ENCODE peak calls at places on chromosomes 16 and 17, in four cellular contexts. One of them, this sample, is unnamed.
A peak's percentile ranks its signal among the peaks of the same experiment; 100 is the strongest.

GRCh38 chr16:533391-534088 is 6.0 kb downstream of the CAPN15 start:
- DNase-seq in SJSA1: no peak
- DNase-seq in T-helper 2 cell: no peak
- DNase-seq in stimulated activated CD4-positive, alpha-beta T cell treated with anti-CD3 and anti-CD28 coated beads, Interleukin-15, amount 100 ng/mL, for 1 hour: no peak
- DNase-seq in this sample: no peak

GRCh38 chr16:77558786-77559185 is 124.0 kb upstream of the ADAMTS18 start:
- DNase-seq in SJSA1: no peak
- DNase-seq in T-helper 2 cell: no peak
- DNase-seq in stimulated activated CD4-positive, alpha-beta T cell treated with anti-CD3 and anti-CD28 coated beads, Interleukin-15, amount 100 ng/mL, for 1 hour: no peak
- DNase-seq in this sample: no peak

GRCh38 chr16:30670072-30670824 is 12.0 kb downstream of the FBRS start:
- DNase-seq in SJSA1: no peak
- DNase-seq in T-helper 2 cell: no peak
- DNase-seq in stimulated activated CD4-positive, alpha-beta T cell treated with anti-CD3 and anti-CD28 coated beads, Interleukin-15, amount 100 ng/mL, for 1 hour: no peak
- DNase-seq in this sample: no peak

GRCh38 chr17:40176409-40177110 is 710 bp upstream of the RAPGEFL1 start:
- DNase-seq in SJSA1: no peak
- DNase-seq in T-helper 2 cell: no peak
- DNase-seq in stimulated activated CD4-positive, alpha-beta T cell treated with anti-CD3 and anti-CD28 coated beads, Interleukin-15, amount 100 ng/mL, for 1 hour: no peak
- DNase-seq in this sample: no peak

GRCh38 chr17:74601944-74602572 is 10.0 kb upstream of the CD300LD start:
- DNase-seq in SJSA1: peak; percentile 21
- DNase-seq in T-helper 2 cell: peak; percentile 16
- DNase-seq in stimulated activated CD4-positive, alpha-beta T cell treated with anti-CD3 and anti-CD28 coated beads, Interleukin-15, amount 100 ng/mL, for 1 hour: no peak
- DNase-seq in this sample: peak; percentile 64

GRCh38 chr17:45312477-45313418 is 4.1 kb downstream of the MAP3K14 start:
- DNase-seq in SJSA1: no peak
- DNase-seq in T-helper 2 cell: peak; percentile 49
- DNase-seq in stimulated activated CD4-positive, alpha-beta T cell treated with anti-CD3 and anti-CD28 coated beads, Interleukin-15, amount 100 ng/mL, for 1 hour: no peak
- DNase-seq in this sample: no peak

GRCh38 chr16:50438041-50438437 is 69.3 kb upstream of the BRD7 start:
- DNase-seq in SJSA1: no peak
- DNase-seq in T-helper 2 cell: no peak
- DNase-seq in stimulated activated CD4-positive, alpha-beta T cell treated with anti-CD3 and anti-CD28 coated beads, Interleukin-15, amount 100 ng/mL, for 1 hour: no peak
- DNase-seq in this sample: no peak

GRCh38 chr17:77606146-77606864 is 352.2 kb upstream of the TNRC6C start:
- DNase-seq in SJSA1: no peak
- DNase-seq in T-helper 2 cell: no peak
- DNase-seq in stimulated activated CD4-positive, alpha-beta T cell treated with anti-CD3 and anti-CD28 coated beads, Interleukin-15, amount 100 ng/mL, for 1 hour: no peak
- DNase-seq in this sample: no peak

GRCh38 chr16:85137323-85138072 is 25.2 kb upstream of the CIBAR2 start:
- DNase-seq in SJSA1: peak; percentile 58
- DNase-seq in T-helper 2 cell: no peak
- DNase-seq in stimulated activated CD4-positive, alpha-beta T cell treated with anti-CD3 and anti-CD28 coated beads, Interleukin-15, amount 100 ng/mL, for 1 hour: no peak
- DNase-seq in this sample: peak; percentile 96

GRCh38 chr17:39064374-39064773 is 87.1 kb downstream of the PLXDC1 start:
- DNase-seq in SJSA1: no peak
- DNase-seq in T-helper 2 cell: no peak
- DNase-seq in stimulated activated CD4-positive, alpha-beta T cell treated with anti-CD3 and anti-CD28 coated beads, Interleukin-15, amount 100 ng/mL, for 1 hour: no peak
- DNase-seq in this sample: peak; percentile 89

GRCh38 chr16:57383276-57384247 is 11.3 kb downstream of the CX3CL1 start:
- DNase-seq in SJSA1: peak; percentile 48
- DNase-seq in T-helper 2 cell: no peak
- DNase-seq in stimulated activated CD4-positive, alpha-beta T cell treated with anti-CD3 and anti-CD28 coated beads, Interleukin-15, amount 100 ng/mL, for 1 hour: no peak
- DNase-seq in this sample: peak; percentile 84

GRCh38 chr16:84271866-84272265 is 22.8 kb upstream of the WFDC1 start:
- DNase-seq in SJSA1: no peak
- DNase-seq in T-helper 2 cell: no peak
- DNase-seq in stimulated activated CD4-positive, alpha-beta T cell treated with anti-CD3 and anti-CD28 coated beads, Interleukin-15, amount 100 ng/mL, for 1 hour: no peak
- DNase-seq in this sample: no peak

GRCh38 chr17:12118617-12119016 is 97.9 kb downstream of the MAP2K4 start:
- DNase-seq in SJSA1: no peak
- DNase-seq in T-helper 2 cell: no peak
- DNase-seq in stimulated activated CD4-positive, alpha-beta T cell treated with anti-CD3 and anti-CD28 coated beads, Interleukin-15, amount 100 ng/mL, for 1 hour: no peak
- DNase-seq in this sample: no peak

GRCh38 chr16:1723450-1724147 is 17.6 kb downstream of the MAPK8IP3 start:
- DNase-seq in SJSA1: peak; percentile 73
- DNase-seq in T-helper 2 cell: peak; percentile 18
- DNase-seq in stimulated activated CD4-positive, alpha-beta T cell treated with anti-CD3 and anti-CD28 coated beads, Interleukin-15, amount 100 ng/mL, for 1 hour: no peak
- DNase-seq in this sample: peak; percentile 74

GRCh38 chr17:5584383-5584951 is at the start of gene NLRP1:
- DNase-seq in SJSA1: peak; percentile 76
- DNase-seq in T-helper 2 cell: peak; percentile 98
- DNase-seq in stimulated activated CD4-positive, alpha-beta T cell treated with anti-CD3 and anti-CD28 coated beads, Interleukin-15, amount 100 ng/mL, for 1 hour: peak; percentile 88
- DNase-seq in this sample: peak; percentile 96

GRCh38 chr16:1181715-1182671 is 29.1 kb downstream of the CACNA1H start:
- DNase-seq in SJSA1: peak; percentile 42
- DNase-seq in T-helper 2 cell: no peak
- DNase-seq in stimulated activated CD4-positive, alpha-beta T cell treated with anti-CD3 and anti-CD28 coated beads, Interleukin-15, amount 100 ng/mL, for 1 hour: no peak
- DNase-seq in this sample: peak; percentile 70

GRCh38 chr16:81467072-81467471 is 22.5 kb downstream of the CMIP start:
- DNase-seq in SJSA1: no peak
- DNase-seq in T-helper 2 cell: no peak
- DNase-seq in stimulated activated CD4-positive, alpha-beta T cell treated with anti-CD3 and anti-CD28 coated beads, Interleukin-15, amount 100 ng/mL, for 1 hour: no peak
- DNase-seq in this sample: no peak

GRCh38 chr16:58392215-58393137 is at the start of gene GINS3:
- DNase-seq in SJSA1: peak; percentile 81
- DNase-seq in T-helper 2 cell: peak; percentile 94
- DNase-seq in stimulated activated CD4-positive, alpha-beta T cell treated with anti-CD3 and anti-CD28 coated beads, Interleukin-15, amount 100 ng/mL, for 1 hour: peak; percentile 56
- DNase-seq in this sample: peak; percentile 95

GRCh38 chr17:76103274-76104139 is at the start of gene EXOC7:
- DNase-seq in SJSA1: peak; percentile 93
- DNase-seq in T-helper 2 cell: peak; percentile 91
- DNase-seq in stimulated activated CD4-positive, alpha-beta T cell treated with anti-CD3 and anti-CD28 coated beads, Interleukin-15, amount 100 ng/mL, for 1 hour: peak; percentile 88
- DNase-seq in this sample: peak; percentile 100

GRCh38 chr17:9522074-9522473 is 53.5 kb downstream of the STX8 start:
- DNase-seq in SJSA1: peak; percentile 62
- DNase-seq in T-helper 2 cell: peak; percentile 39
- DNase-seq in stimulated activated CD4-positive, alpha-beta T cell treated with anti-CD3 and anti-CD28 coated beads, Interleukin-15, amount 100 ng/mL, for 1 hour: no peak
- DNase-seq in this sample: peak; percentile 70

GRCh38 chr17:5821057-5821456 is 236.7 kb upstream of the NLRP1 start:
- DNase-seq in SJSA1: no peak
- DNase-seq in T-helper 2 cell: peak; percentile 46
- DNase-seq in stimulated activated CD4-positive, alpha-beta T cell treated with anti-CD3 and anti-CD28 coated beads, Interleukin-15, amount 100 ng/mL, for 1 hour: no peak
- DNase-seq in this sample: no peak

GRCh38 chr16:2004795-2005517 is 4.7 kb downstream of the ZNF598 start:
- DNase-seq in SJSA1: no peak
- DNase-seq in T-helper 2 cell: no peak
- DNase-seq in stimulated activated CD4-positive, alpha-beta T cell treated with anti-CD3 and anti-CD28 coated beads, Interleukin-15, amount 100 ng/mL, for 1 hour: no peak
- DNase-seq in this sample: no peak

GRCh38 chr17:58960068-58960467 is 146.6 kb downstream of the TRIM37 start:
- DNase-seq in SJSA1: peak; percentile 62
- DNase-seq in T-helper 2 cell: peak; percentile 36
- DNase-seq in stimulated activated CD4-positive, alpha-beta T cell treated with anti-CD3 and anti-CD28 coated beads, Interleukin-15, amount 100 ng/mL, for 1 hour: no peak
- DNase-seq in this sample: peak; percentile 44

GRCh38 chr17:1147664-1148063 is 32.1 kb downstream of the ABR start:
- DNase-seq in SJSA1: peak; percentile 40
- DNase-seq in T-helper 2 cell: no peak
- DNase-seq in stimulated activated CD4-positive, alpha-beta T cell treated with anti-CD3 and anti-CD28 coated beads, Interleukin-15, amount 100 ng/mL, for 1 hour: no peak
- DNase-seq in this sample: peak; percentile 50

GRCh38 chr16:9007177-9007794 is 43.6 kb upstream of the USP7 start:
- DNase-seq in SJSA1: no peak
- DNase-seq in T-helper 2 cell: no peak
- DNase-seq in stimulated activated CD4-positive, alpha-beta T cell treated with anti-CD3 and anti-CD28 coated beads, Interleukin-15, amount 100 ng/mL, for 1 hour: no peak
- DNase-seq in this sample: peak; percentile 36

GRCh38 chr16:11418506-11418905 is 73.2 kb downstream of the RMI2 start:
- DNase-seq in SJSA1: no peak
- DNase-seq in T-helper 2 cell: no peak
- DNase-seq in stimulated activated CD4-positive, alpha-beta T cell treated with anti-CD3 and anti-CD28 coated beads, Interleukin-15, amount 100 ng/mL, for 1 hour: no peak
- DNase-seq in this sample: no peak

GRCh38 chr16:4375717-4376116 is 4.1 kb downstream of the VASN start:
- DNase-seq in SJSA1: no peak
- DNase-seq in T-helper 2 cell: no peak
- DNase-seq in stimulated activated CD4-positive, alpha-beta T cell treated with anti-CD3 and anti-CD28 coated beads, Interleukin-15, amount 100 ng/mL, for 1 hour: no peak
- DNase-seq in this sample: no peak

GRCh38 chr17:76485569-76485968 is 15.7 kb downstream of the RHBDF2 start:
- DNase-seq in SJSA1: no peak
- DNase-seq in T-helper 2 cell: no peak
- DNase-seq in stimulated activated CD4-positive, alpha-beta T cell treated with anti-CD3 and anti-CD28 coated beads, Interleukin-15, amount 100 ng/mL, for 1 hour: no peak
- DNase-seq in this sample: no peak

GRCh38 chr17:66437466-66438026 is 135.1 kb downstream of the PRKCA start:
- DNase-seq in SJSA1: no peak
- DNase-seq in T-helper 2 cell: no peak
- DNase-seq in stimulated activated CD4-positive, alpha-beta T cell treated with anti-CD3 and anti-CD28 coated beads, Interleukin-15, amount 100 ng/mL, for 1 hour: no peak
- DNase-seq in this sample: no peak

GRCh38 chr16:69848635-69849545 is 86.8 kb downstream of the WWP2 start:
- DNase-seq in SJSA1: peak; percentile 93
- DNase-seq in T-helper 2 cell: no peak
- DNase-seq in stimulated activated CD4-positive, alpha-beta T cell treated with anti-CD3 and anti-CD28 coated beads, Interleukin-15, amount 100 ng/mL, for 1 hour: no peak
- DNase-seq in this sample: peak; percentile 96

GRCh38 chr17:67685351-67685750 is 32.4 kb upstream of the NOL11 start:
- DNase-seq in SJSA1: no peak
- DNase-seq in T-helper 2 cell: no peak
- DNase-seq in stimulated activated CD4-positive, alpha-beta T cell treated with anti-CD3 and anti-CD28 coated beads, Interleukin-15, amount 100 ng/mL, for 1 hour: no peak
- DNase-seq in this sample: no peak

GRCh38 chr16:102060-102855 is 24.2 kb downstream of the MPG start:
- DNase-seq in SJSA1: no peak
- DNase-seq in T-helper 2 cell: no peak
- DNase-seq in stimulated activated CD4-positive, alpha-beta T cell treated with anti-CD3 and anti-CD28 coated beads, Interleukin-15, amount 100 ng/mL, for 1 hour: no peak
- DNase-seq in this sample: no peak

This sample was measured in AG20443.